ENCODE peak calls at places on chromosomes 7 and 10, in six cellular contexts. Z, A, H, J, W and O are unnamed samples.

GRCh38 chr10:68562666-68563522 is 2.8 kb downstream of the TET1 start:
- DNase-seq in Z (peak; percentile 67), A (peak; percentile 87), H (peak; percentile 40), J (no peak), W (peak; percentile 49), O (no peak)

GRCh38 chr7:3027455-3027854 is 16.2 kb downstream of the CARD11 start:
- DNase-seq in Z (no peak), A (no peak), H (no peak), J (no peak), W (no peak), O (no peak)

GRCh38 chr10:117239031-117239430 is 1.9 kb upstream of the SLC18A2 start:
- DNase-seq in Z (no peak), A (no peak), H (no peak), J (no peak), W (no peak), O (no peak)

GRCh38 chr10:67079126-67079525 is 153.3 kb downstream of the LRRTM3 start:
- DNase-seq in Z (no peak), A (no peak), H (peak; percentile 25), J (no peak), W (peak; percentile 4), O (no peak)

GRCh38 chr7:47538846-47539311 is 43.0 kb downstream of the TNS3 start:
- DNase-seq in Z (no peak), A (no peak), H (no peak), J (no peak), W (no peak), O (peak; percentile 46)

GRCh38 chr7:88306590-88307048 is at the start of gene STEAP4:
- DNase-seq in Z (peak; percentile 71), A (peak; percentile 86), H (peak; percentile 85), J (peak; percentile 19), W (no peak), O (peak; percentile 87)

GRCh38 chr10:118504044-118504944 is 91.2 kb downstream of the PRLHR start:
- DNase-seq in Z (peak; percentile 62), A (peak; percentile 37), H (peak; percentile 50), J (peak; percentile 78), W (no peak), O (peak; percentile 82)

GRCh38 chr10:69119896-69120295 is 4.1 kb upstream of the VPS26A start:
- DNase-seq in Z (no peak), A (no peak), H (no peak), J (no peak), W (no peak), O (peak; percentile 38)

GRCh38 chr7:141837683-141838082 is 3.6 kb downstream of the PRSS37 start:
- DNase-seq in Z (no peak), A (no peak), H (no peak), J (no peak), W (no peak), O (no peak)

GRCh38 chr10:63192826-63193225 is 59.7 kb downstream of the NRBF2 start:
- DNase-seq in Z (no peak), A (no peak), H (no peak), J (no peak), W (no peak), O (no peak)

GRCh38 chr7:87339373-87339897 is 6.0 kb upstream of the CROT start:
- DNase-seq in Z (no peak), A (no peak), H (no peak), J (no peak), W (no peak), O (no peak)

GRCh38 chr10:4847580-4848020 is 21.6 kb downstream of the AKR1E2 start:
- DNase-seq in Z (no peak), A (no peak), H (peak; percentile 61), J (no peak), W (no peak), O (peak; percentile 46)

GRCh38 chr10:94192333-94192732 is 170.4 kb downstream of the NOC3L start:
- DNase-seq in Z (no peak), A (no peak), H (no peak), J (no peak), W (no peak), O (no peak)

GRCh38 chr10:12589789-12590188 is 240.4 kb downstream of the CAMK1D start:
- DNase-seq in Z (no peak), A (no peak), H (no peak), J (no peak), W (no peak), O (no peak)

GRCh38 chr7:32536585-32536984 is 41.3 kb downstream of the AVL9 start:
- DNase-seq in Z (no peak), A (no peak), H (no peak), J (peak; percentile 29), W (no peak), O (peak; percentile 86)

GRCh38 chr10:96446966-96447596 is 66.6 kb downstream of the TLL2 start:
- DNase-seq in Z (no peak), A (no peak), H (no peak), J (no peak), W (no peak), O (no peak)

GRCh38 chr10:26448706-26449435 is 10.7 kb downstream of the APBB1IP start:
- DNase-seq in Z (no peak), A (peak; percentile 19), H (no peak), J (no peak), W (no peak), O (peak; percentile 8)

GRCh38 chr7:135801045-135801693 is 52.6 kb upstream of the FAM180A start:
- DNase-seq in Z (peak; percentile 88), A (peak; percentile 88), H (peak; percentile 83), J (peak; percentile 58), W (peak; percentile 73), O (peak; percentile 80)

GRCh38 chr10:80090120-80090519 is 11.7 kb downstream of the TMEM254 start:
- DNase-seq in Z (no peak), A (no peak), H (no peak), J (no peak), W (no peak), O (no peak)

GRCh38 chr10:77809336-77809735 is 117.2 kb downstream of the DLG5 start:
- DNase-seq in Z (no peak), A (no peak), H (no peak), J (no peak), W (no peak), O (no peak)

GRCh38 chr10:77810446-77811335 is 115.9 kb downstream of the DLG5 start:
- DNase-seq in Z (no peak), A (no peak), H (no peak), J (no peak), W (no peak), O (no peak)

GRCh38 chr10:77805676-77806075 is 120.9 kb downstream of the DLG5 start:
- DNase-seq in Z (no peak), A (no peak), H (no peak), J (no peak), W (no peak), O (no peak)

GRCh38 chr10:77806511-77807157 is 119.9 kb downstream of the DLG5 start:
- DNase-seq in Z (no peak), A (no peak), H (no peak), J (no peak), W (no peak), O (no peak)

DNA sequence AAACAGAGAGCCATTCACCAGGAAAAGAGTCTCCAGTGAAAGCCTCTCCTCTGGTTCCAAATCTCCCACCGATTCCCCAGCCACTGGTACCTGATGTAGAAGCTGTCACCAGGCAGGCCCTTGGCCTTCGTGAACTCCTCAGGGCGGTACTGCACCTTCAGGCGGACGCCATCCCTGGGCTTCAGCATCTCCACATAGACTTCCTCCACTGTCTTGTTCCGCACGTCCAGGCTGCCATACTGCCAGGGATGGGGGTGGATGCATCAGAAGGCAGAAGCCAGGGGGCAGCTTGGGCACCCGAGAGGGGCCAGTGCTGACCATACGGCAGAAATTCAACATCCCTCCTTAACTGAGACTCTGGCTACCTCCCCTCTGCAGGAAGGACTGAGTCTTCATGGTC is 118.8 kb downstream of the DLG5 start:
- DNase-seq in Z (no peak), A (no peak), H (no peak), J (no peak), W (no peak), O (no peak)
- H3K36me3 ChIP-seq in Z (no peaks in the 10 kb centered on the region), A (peaks cover 15% of the 10 kb centered on the region), H (no peaks in the 10 kb centered on the region), J (peaks cover 14% of the 10 kb centered on the region), W (peaks cover 82% of the 10 kb centered on the region), O (peaks cover 87% of the 10 kb centered on the region)

GRCh38 chr7:23261843-23262452 is 15.4 kb downstream of the GPNMB start:
- DNase-seq in Z (peak; percentile 77), A (peak; percentile 82), H (peak; percentile 81), J (peak; percentile 58), W (peak; percentile 91), O (peak; percentile 72)
- TF ChIP-seq CTCF in Z (peak; percentile 90), A (peak; percentile 95), H (peak; percentile 81), J (peak; percentile 83), W (peak; percentile 99), O (peak; percentile 91)

GRCh38 chr7:12389089-12389700 is 14.5 kb downstream of the VWDE start:
- DNase-seq in Z (peak; percentile 90), A (peak; percentile 94), H (peak; percentile 79), J (peak; percentile 43), W (peak; percentile 65), O (peak; percentile 77)
- TF ChIP-seq EZH2phosphoT487 in Z (no peak), A (no peak), H (no peak), J (no peak), W (no peak), O (no peak)

GRCh38 chr10:122504551-122504950 is 43.2 kb downstream of the HTRA1 start:
- DNase-seq in Z (no peak), A (no peak), H (peak; percentile 60), J (no peak), W (peak; percentile 84), O (peak; percentile 82)
- H3K36me3 ChIP-seq in Z (no peaks in the 10 kb centered on the region), A (no peaks in the 10 kb centered on the region), H (no peaks in the 10 kb centered on the region), J (no peaks in the 10 kb centered on the region), W (peaks cover 15% of the 10 kb centered on the region), O (no peaks in the 10 kb centered on the region)

DNA sequence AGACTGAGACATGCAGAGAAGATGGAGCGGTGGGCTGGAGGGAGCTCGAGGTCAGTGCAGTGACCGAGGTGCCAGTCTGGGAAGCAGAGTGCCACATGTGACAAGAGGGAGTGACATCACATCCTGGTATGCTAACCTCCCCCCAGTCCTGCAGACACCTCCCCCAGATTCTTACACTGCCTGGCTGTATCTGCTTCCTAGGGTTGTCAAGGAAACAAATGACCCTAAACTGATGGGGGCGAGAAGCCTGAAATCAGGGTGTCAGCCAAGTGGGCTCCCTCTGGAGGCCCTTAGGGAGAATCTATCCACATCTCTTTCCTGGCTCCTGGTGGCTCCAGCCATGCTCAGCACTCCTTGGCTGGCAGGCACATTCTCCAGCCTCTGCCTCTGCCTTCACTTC is 316.1 kb upstream of the ZMIZ1 start:
- DNase-seq in Z (no peak), A (peak; percentile 32), H (no peak), J (no peak), W (no peak), O (no peak)
- TF ChIP-seq CTCF in Z (no peak), A (peak; percentile 10), H (no peak), J (no peak), W (no peak), O (peak; percentile 52)